ENCODE peak calls at places on chromosomes 3 and 15, in six cellular contexts. E, T, M, Y, R and J are unnamed samples.
A peak's percentile ranks its signal among the peaks of the same experiment; 100 is the strongest.

GRCh38 chr15:95325763-95326688 is 1004.5 kb upstream of the NR2F2 start:
- DNase-seq in E (no peak), M (peak; percentile 63), Y (no peak), R (no peak), T (no peak), J (no peak)

GRCh38 chr3:124700880-124701684 is 29.2 kb upstream of the UMPS start:
- DNase-seq in E (no peak), M (no peak), Y (no peak), R (no peak), T (no peak), J (no peak)

GRCh38 chr15:78353093-78353492 is 12.9 kb downstream of the CRABP1 start:
- DNase-seq in E (no peak), M (no peak), Y (peak; percentile 15), T (no peak), R (no peak), J (no peak)

GRCh38 chr3:41236198-41236597 is 36.9 kb downstream of the CTNNB1 start:
- DNase-seq in E (no peak), R (no peak), M (no peak), Y (no peak), T (no peak), J (no peak)

GRCh38 chr15:63972801-63973200 is 73.5 kb downstream of the DAPK2 start:
- DNase-seq in R (no peak), E (no peak), M (no peak), Y (no peak), T (no peak), J (no peak)

GRCh38 chr3:177813322-177813721 is 616.0 kb upstream of the TBL1XR1 start:
- DNase-seq in T (no peak), R (no peak), E (no peak), M (peak; percentile 79), Y (no peak), J (no peak)

GRCh38 chr3:100603449-100603848 is 6.0 kb upstream of the ADGRG7 start:
- DNase-seq in M (no peak), R (peak; percentile 14), Y (peak; percentile 16), T (no peak), E (no peak), J (no peak)

GRCh38 chr3:39112113-39112512 is 4.6 kb downstream of the TTC21A start:
- DNase-seq in R (no peak), Y (no peak), E (no peak), T (no peak), M (no peak), J (no peak)

GRCh38 chr3:105598047-105598796 is 231.5 kb downstream of the ALCAM start:
- DNase-seq in R (no peak), M (no peak), Y (no peak), T (no peak), E (no peak), J (no peak)

GRCh38 chr15:38251726-38252480 is 733 bp upstream of the SPRED1 start:
- DNase-seq in M (peak; percentile 94), Y (peak; percentile 35), R (peak; percentile 77), E (peak; percentile 35), T (peak; percentile 87), J (peak; percentile 20)

GRCh38 chr3:161108840-161109239 is 3.7 kb upstream of the B3GALNT1 start:
- DNase-seq in Y (peak; percentile 50), R (no peak), E (no peak), M (no peak), T (no peak), J (no peak)